ENCODE peak calls at places on chromosomes 2 and 18, in five cellular contexts. F is K562, W is PC-3, Y is fibroblast of lung, E is PC-9. Q is an unnamed sample.

GRCh38 chr2:14642499-14642898 is 10.0 kb downstream of the LRATD1 start:
- DNase-seq in W (no peak), Y (no peak), F (peak), E (no peak), Q (no peak)

GRCh38 chr2:234374671-234375245 is 122.1 kb downstream of the ARL4C start:
- DNase-seq in E (no peak), W (no peak), Y (peak), F (no peak), Q (peak)

GRCh38 chr2:187618813-187619212 is 64.6 kb upstream of the TFPI start:
- DNase-seq in F (no peak), E (no peak), W (no peak), Y (peak), Q (no peak)

GRCh38 chr18:47283476-47283875 is 32.0 kb upstream of the SKOR2 start:
- DNase-seq in Y (peak), W (peak), F (peak), E (no peak), Q (no peak)

GRCh38 chr2:204849887-204850286 is 304.6 kb downstream of the PARD3B start:
- DNase-seq in W (peak), F (no peak), Y (no peak), E (peak), Q (peak)

GRCh38 chr2:237774811-237775553 is 23.6 kb upstream of the RBM44 start:
- DNase-seq in F (peak), E (peak), W (peak), Y (peak), Q (peak)

GRCh38 chr2:143429932-143430331 is 300.7 kb downstream of the ARHGAP15 start:
- DNase-seq in Y (peak), E (peak), F (no peak), W (peak), Q (peak)

GRCh38 chr2:153291718-153292117 is 186.8 kb downstream of the RPRM start:
- DNase-seq in F (no peak), Y (no peak), W (no peak), E (no peak), Q (no peak)

GRCh38 chr18:69948919-69949537 is 1.4 kb upstream of the CD226 start:
- DNase-seq in F (no peak), Y (peak), E (no peak), W (no peak), Q (no peak)

GRCh38 chr2:45013229-45014015 is 4.2 kb upstream of the SIX2 start:
- DNase-seq in E (no peak), Y (no peak), F (no peak), W (no peak), Q (no peak)

GRCh38 chr2:45649855-45650806 is 1.3 kb upstream of the PRKCE start:
- DNase-seq in F (peak), W (peak), E (peak), Y (peak), Q (peak)

GRCh38 chr2:224208443-224208842 is 169.4 kb upstream of the SERPINE2 start:
- DNase-seq in Y (no peak), W (no peak), E (no peak), F (no peak), Q (no peak)

GRCh38 chr18:42414756-42415454 is 459.9 kb downstream of the PIK3C3 start:
- DNase-seq in W (no peak), F (no peak), Y (peak), E (no peak), Q (peak)

GRCh38 chr2:28450901-28451565 is 44.8 kb upstream of the PLB1 start:
- DNase-seq in Y (no peak), E (no peak), F (no peak), W (no peak), Q (no peak)

GRCh38 chr2:208049006-208049405 is 23.7 kb upstream of the PLEKHM3 start:
- DNase-seq in E (no peak), Y (no peak), W (no peak), F (no peak), Q (no peak)

GRCh38 chr2:233824373-233824772 is 30.0 kb downstream of the HJURP start:
- DNase-seq in W (no peak), E (no peak), F (no peak), Y (no peak), Q (no peak)

GRCh38 chr18:35344736-35345459 is 678 bp upstream of the ZNF24 start:
- DNase-seq in E (no peak), Y (no peak), W (no peak), F (no peak), Q (no peak)

GRCh38 chr2:215367647-215368492 is 56.0 kb downstream of the ATIC start:
- DNase-seq in E (no peak), W (no peak), Y (peak), F (no peak), Q (peak)

GRCh38 chr2:157838442-157839161 is 37.5 kb downstream of the ACVR1 start:
- DNase-seq in Y (peak), E (no peak), F (peak), W (peak), Q (peak)

GRCh38 chr18:48918660-48919415 is 31.9 kb downstream of the SMAD7 start:
- DNase-seq in W (no peak), E (no peak), Y (no peak), F (no peak), Q (no peak)

GRCh38 chr2:202847693-202848524 is 23.7 kb downstream of the ICA1L start:
- DNase-seq in Y (no peak), W (no peak), E (no peak), F (no peak), Q (no peak)

GRCh38 chr2:65032016-65032975 is 23.9 kb upstream of the CEP68 start:
- DNase-seq in F (no peak), Y (no peak), E (no peak), W (peak), Q (no peak)

GRCh38 chr18:69172046-69172445 is 228.6 kb upstream of the DOK6 start:
- DNase-seq in E (no peak), W (peak), Y (no peak), F (no peak), Q (peak)

GRCh38 chr2:157874997-157875719 is 972 bp downstream of the ACVR1 start:
- DNase-seq in W (peak), F (peak), E (peak), Y (peak), Q (peak)

GRCh38 chr2:229160984-229161383 is 110.1 kb downstream of the PID1 start:
- DNase-seq in E (no peak), W (no peak), Y (no peak), F (no peak), Q (no peak)

GRCh38 chr18:79329786-79330185 is 65.9 kb upstream of the NFATC1 start:
- DNase-seq in W (no peak), E (peak), Y (no peak), F (no peak), Q (no peak)

GRCh38 chr2:234502285-234502918 is 5.5 kb upstream of the ARL4C start:
- DNase-seq in Y (peak), F (no peak), E (peak), W (peak), Q (peak)

GRCh38 chr18:49096021-49096420 is 145.3 kb upstream of the SMAD7 start:
- DNase-seq in E (no peak), W (no peak), F (no peak), Y (peak), Q (no peak)

GRCh38 chr2:134677866-134678774 is 40.7 kb downstream of the TMEM163 start:
- DNase-seq in E (no peak), Y (no peak), W (no peak), F (no peak), Q (no peak)

GRCh38 chr2:28449489-28450395 is 46.1 kb upstream of the PLB1 start:
- DNase-seq in F (peak), W (peak), E (peak), Y (no peak), Q (peak)

GRCh38 chr18:63823516-63824219 is 48.5 kb downstream of the SERPINB7 start:
- DNase-seq in E (no peak), Y (peak), W (peak), F (peak), Q (no peak)

DNA sequence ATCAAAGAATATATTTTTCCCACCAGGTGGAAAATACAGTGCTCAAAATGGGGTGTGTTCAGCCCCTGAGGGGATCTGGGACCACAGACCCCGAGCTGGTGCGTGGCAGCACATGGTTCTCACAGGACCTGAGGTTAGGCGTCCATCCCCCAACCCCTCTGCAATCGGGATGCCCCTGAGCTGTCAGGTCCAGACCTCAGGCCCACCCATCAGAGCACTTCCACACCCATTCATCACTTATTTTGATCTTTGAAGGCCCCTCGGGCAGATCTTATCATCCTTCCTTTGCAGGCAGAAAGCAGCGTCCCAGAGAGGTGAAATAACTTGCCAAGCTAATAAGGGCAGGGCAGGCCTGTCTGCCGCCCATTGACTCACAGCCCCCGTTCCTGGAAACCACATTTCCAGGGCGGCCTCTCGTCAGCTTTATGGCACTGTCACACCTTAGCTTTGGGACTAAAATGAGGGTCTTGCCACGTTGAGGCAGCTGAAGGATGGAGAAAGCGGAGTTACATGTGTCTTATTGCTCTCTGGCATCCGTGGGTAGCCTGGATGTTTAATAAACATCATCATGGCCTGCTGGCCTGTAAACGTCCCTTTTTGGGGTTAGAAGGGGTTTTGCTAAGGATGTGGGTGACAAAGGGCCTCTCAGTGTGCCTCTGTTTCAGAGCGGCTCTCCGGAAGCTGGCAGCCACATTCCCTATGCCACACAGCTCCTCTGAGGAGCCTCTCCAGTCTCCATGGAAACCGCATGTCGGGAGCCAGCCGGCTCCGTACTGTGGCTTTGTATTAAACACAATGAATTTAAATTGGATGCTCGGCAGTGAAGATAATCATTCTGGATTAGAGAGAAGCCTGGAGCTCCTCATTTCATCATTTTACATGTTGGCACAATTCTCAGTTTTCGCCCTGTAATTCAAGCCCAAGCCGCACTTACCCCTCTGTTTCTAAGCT is 58.3 kb upstream of the MAPRE3 start:
- DNase-seq in E (no peak), Y (no peak), F (no peak), W (no peak), Q (no peak)
- TF ChIP-seq EZH2 in E (no peak), Y (peak), F (no peak), W (no peak), Q (peak)

DNA sequence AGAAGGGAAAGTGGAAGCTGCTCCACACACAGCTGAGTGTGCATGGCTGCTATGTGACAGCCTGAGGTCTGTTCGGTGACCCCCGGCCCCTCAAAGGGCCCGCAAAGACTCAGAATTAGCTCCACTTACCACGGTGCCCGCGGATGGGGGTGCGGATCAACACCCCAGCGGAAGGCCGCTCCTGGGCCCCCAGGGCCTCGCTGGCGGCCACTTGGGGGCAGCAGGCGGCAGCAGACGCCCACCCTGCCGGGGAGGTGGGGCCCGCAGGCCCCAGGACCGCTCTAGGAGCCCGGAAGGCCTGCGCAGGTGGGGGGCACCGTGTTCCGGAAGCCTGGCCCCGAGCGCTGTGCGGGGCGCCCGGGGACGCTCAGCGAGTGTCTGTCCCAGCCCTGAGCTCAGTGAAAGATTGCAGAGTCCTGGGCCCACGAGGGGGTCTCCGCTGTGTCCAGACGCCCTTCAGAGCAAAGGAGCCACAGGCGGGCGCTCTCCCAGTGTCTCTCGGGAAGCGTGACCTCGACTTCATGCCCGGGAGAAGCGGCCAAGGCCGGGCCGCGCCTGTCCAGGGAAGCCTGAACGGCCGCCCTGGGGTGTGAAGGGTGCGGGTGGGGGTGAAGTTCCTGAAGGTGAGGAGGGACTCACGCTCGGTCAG is 118.6 kb downstream of the VAPA start:
- DNase-seq in Y (no peak), F (no peak), E (no peak), W (no peak), Q (no peak)
- TF ChIP-seq CTCF in Y (no peak), F (peak), E (no peak), W (peak), Q (no peak)

DNA sequence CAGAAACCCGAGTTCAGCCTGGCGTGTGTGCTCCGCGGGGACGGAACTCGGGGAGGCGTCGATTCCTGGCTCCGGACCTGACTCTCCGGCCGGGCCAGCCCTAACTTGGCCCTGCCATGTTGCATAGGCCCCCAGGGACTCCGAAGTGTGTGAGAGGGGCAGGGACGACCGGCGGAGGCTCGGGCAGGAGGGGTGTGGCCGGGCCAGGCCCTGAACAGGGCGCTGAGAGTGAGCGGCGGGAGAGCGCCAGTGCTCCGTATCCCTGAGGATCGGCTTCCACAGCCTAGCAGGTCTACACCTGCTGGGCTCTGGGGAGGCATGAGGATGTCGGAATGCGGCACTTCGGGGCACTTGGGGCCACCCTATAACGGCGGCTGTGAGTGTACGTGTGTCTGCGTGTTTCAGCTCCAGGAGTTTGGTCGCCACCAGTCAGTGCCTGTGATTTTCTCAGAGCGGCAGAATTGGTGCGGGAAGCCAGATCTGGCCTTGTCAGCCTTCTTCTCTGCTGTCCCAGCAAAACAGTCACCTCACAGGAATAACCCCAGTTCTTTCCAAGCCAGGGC is 846 bp downstream of the KCNK3 start:
- DNase-seq in E (no peak), F (no peak), W (no peak), Y (no peak), Q (no peak)
- TF ChIP-seq EZH2 in E (no peak), F (no peak), W (no peak), Y (no peak), Q (peak)

GRCh38 chr2:236745420-236746210 is 176.0 kb downstream of the ACKR3 start:
- DNase-seq in E (peak), F (no peak), W (peak), Y (peak), Q (peak)
- TF ChIP-seq CTCF in E (no peak), F (no peak), W (no peak), Y (no peak), Q (peak)

GRCh38 chr2:18063826-18064485 is 185.5 kb downstream of the KCNS3 start:
- DNase-seq in F (no peak), W (no peak), Y (peak), E (no peak), Q (no peak)
- TF ChIP-seq EZH2 in F (no peak), W (no peak), Y (no peak), E (no peak), Q (no peak)

DNA sequence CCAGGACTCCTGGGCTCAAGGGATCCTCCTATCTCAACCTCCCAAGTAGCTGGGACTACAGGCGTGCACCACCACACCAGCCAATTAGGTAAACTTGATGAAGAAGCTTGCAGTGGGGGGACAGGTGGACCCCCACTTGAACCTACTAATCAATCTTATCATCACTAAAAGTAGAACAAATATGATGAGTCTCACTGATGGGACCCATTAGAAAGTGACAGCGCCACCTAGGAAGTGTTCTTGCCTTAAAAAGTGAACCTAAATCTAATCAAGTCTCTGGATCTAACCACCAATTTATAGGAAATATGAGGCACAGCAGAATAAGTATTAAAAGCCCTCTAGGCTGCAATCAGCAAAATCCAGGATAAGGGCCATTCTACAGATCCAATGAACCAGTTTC is 79.2 kb downstream of the BIN1 start:
- DNase-seq in E (no peak), F (no peak), Y (no peak), W (peak), Q (no peak)
- TF ChIP-seq CTCF in E (peak), F (no peak), Y (no peak), W (peak), Q (no peak)

Q was measured in mammary epithelial cell.